ENCODE peak calls at places on chromosomes 7 and 10, in four cellular contexts. One of them, this sample, is unnamed.

GRCh38 chr7:29626730-29627129 is 63.1 kb downstream of the PRR15 start:
- DNase-seq in GDM1: no peak
- DNase-seq in amniotic stem cell: no peak
- DNase-seq in EL: no peak
- DNase-seq in this sample: no peak

GRCh38 chr10:84140036-84140379 is 699 bp downstream of the GHITM start:
- DNase-seq in GDM1: no peak
- DNase-seq in amniotic stem cell: no peak
- DNase-seq in EL: peak
- DNase-seq in this sample: no peak

GRCh38 chr10:75062191-75062849 is 49.1 kb upstream of the SAMD8 start:
- DNase-seq in GDM1: no peak
- DNase-seq in amniotic stem cell: no peak
- DNase-seq in EL: no peak
- DNase-seq in this sample: no peak

GRCh38 chr7:34357068-34357467 is 300.9 kb upstream of the NPSR1 start:
- DNase-seq in GDM1: no peak
- DNase-seq in amniotic stem cell: no peak
- DNase-seq in EL: no peak
- DNase-seq in this sample: no peak

GRCh38 chr10:93392111-93392510 is 90.0 kb downstream of the MYOF start:
- DNase-seq in GDM1: no peak
- DNase-seq in amniotic stem cell: no peak
- DNase-seq in EL: peak
- DNase-seq in this sample: no peak

GRCh38 chr7:123727071-123727837 is 21.5 kb downstream of the WASL start:
- DNase-seq in GDM1: no peak
- DNase-seq in amniotic stem cell: peak
- DNase-seq in EL: peak
- DNase-seq in this sample: no peak

GRCh38 chr10:24114561-24114960 is 94.4 kb upstream of the KIAA1217 start:
- DNase-seq in GDM1: no peak
- DNase-seq in amniotic stem cell: no peak
- DNase-seq in EL: no peak
- DNase-seq in this sample: no peak

GRCh38 chr10:77485847-77486246 is 151.8 kb downstream of the KCNMA1 start:
- DNase-seq in GDM1: no peak
- DNase-seq in amniotic stem cell: no peak
- DNase-seq in EL: no peak
- DNase-seq in this sample: no peak

GRCh38 chr7:130084037-130084875 is 13.9 kb downstream of the KLHDC10 start:
- DNase-seq in GDM1: no peak
- DNase-seq in amniotic stem cell: no peak
- DNase-seq in EL: no peak
- DNase-seq in this sample: no peak

GRCh38 chr7:128937647-128938523 is at the start of gene IRF5:
- DNase-seq in GDM1: peak
- DNase-seq in amniotic stem cell: no peak
- DNase-seq in EL: peak
- DNase-seq in this sample: no peak

GRCh38 chr10:79056361-79056735 is 12.4 kb upstream of the ZMIZ1 start:
- DNase-seq in GDM1: no peak
- DNase-seq in amniotic stem cell: no peak
- DNase-seq in EL: no peak
- DNase-seq in this sample: no peak

GRCh38 chr10:106609867-106610266 is 554.6 kb downstream of the SORCS1 start:
- DNase-seq in GDM1: no peak
- DNase-seq in amniotic stem cell: no peak
- DNase-seq in EL: peak
- DNase-seq in this sample: no peak

GRCh38 chr10:14658331-14659122 is 116.2 kb downstream of the FAM107B start:
- DNase-seq in GDM1: no peak
- DNase-seq in amniotic stem cell: peak
- DNase-seq in EL: peak
- DNase-seq in this sample: peak

GRCh38 chr7:151078233-151079040 is 2.2 kb downstream of the FASTK start:
- DNase-seq in GDM1: no peak
- DNase-seq in amniotic stem cell: no peak
- DNase-seq in EL: peak
- DNase-seq in this sample: no peak

GRCh38 chr7:2124604-2125345 is 108.0 kb downstream of the MAD1L1 start:
- DNase-seq in GDM1: no peak
- DNase-seq in amniotic stem cell: no peak
- DNase-seq in EL: no peak
- DNase-seq in this sample: no peak

GRCh38 chr7:30931161-30931926 is 19.7 kb downstream of the AQP1 start:
- DNase-seq in GDM1: no peak
- DNase-seq in amniotic stem cell: no peak
- DNase-seq in EL: peak
- DNase-seq in this sample: no peak

GRCh38 chr10:1362589-1363465 is 306.6 kb downstream of the WDR37 start:
- DNase-seq in GDM1: no peak
- DNase-seq in amniotic stem cell: no peak
- DNase-seq in EL: no peak
- DNase-seq in this sample: no peak

This sample was measured in GM12878.